ENCODE peak calls at places on chromosomes 4 and X, in seven cellular contexts. R is activated naive CD8-positive, alpha-beta T cell treated with anti-CD3 and anti-CD28 coated beads, Interleukin-2, amount 10 ng/mL, durations not matched to agents 7 days and 5 days; K is GM04504; F is Right ventricle myocardium superior; Q is left kidney; Y is KG1; H is stimulated activated CD4-positive, alpha-beta T cell treated with anti-CD3 and anti-CD28 coated beads, Interleukin-2, amount 100 ng/mL, for 24 hours. L is an unnamed sample.

GRCh38 chrX:123876177-123876576 is 16.3 kb downstream of the XIAP start:
- DNase-seq in R (no peak), F (no peak), H (no peak), Y (no peak), Q (no peak), K (no peak), L (no peak)

GRCh38 chr4:38982356-38983095 is 49.7 kb downstream of the TMEM156 start:
- DNase-seq in R (no peak), F (no peak), Q (no peak), H (no peak), Y (no peak), K (no peak), L (no peak)

GRCh38 chrX:119682019-119682989 is 10.7 kb downstream of the SEPTIN6 start:
- DNase-seq in Q (no peak), F (no peak), Y (no peak), K (no peak), R (no peak), H (no peak), L (no peak)

GRCh38 chr4:153523171-153523757 is 57.1 kb downstream of the TMEM131L start:
- DNase-seq in F (no peak), Y (no peak), K (no peak), Q (no peak), R (no peak), H (no peak), L (no peak)

GRCh38 chr4:122997463-122998101 is 75.2 kb upstream of the NUDT6 start:
- DNase-seq in R (no peak), Q (no peak), K (no peak), H (no peak), Y (no peak), F (no peak), L (no peak)

GRCh38 chr4:72971572-72971971 is 97.9 kb downstream of the COX18 start:
- DNase-seq in K (peak), F (no peak), Q (no peak), Y (no peak), H (no peak), R (no peak), L (no peak)

GRCh38 chr4:6469898-6470501 is 2.4 kb downstream of the PPP2R2C start:
- DNase-seq in Y (no peak), F (peak), Q (no peak), K (no peak), R (no peak), H (peak), L (no peak)

GRCh38 chr4:12729384-12729783 is 754.8 kb downstream of the RAB28 start:
- DNase-seq in Q (peak), K (peak), Y (no peak), F (no peak), H (no peak), R (no peak), L (peak)

GRCh38 chrX:9746148-9746880 is 19.3 kb downstream of the GPR143 start:
- DNase-seq in Q (peak), Y (peak), K (peak), F (no peak), H (no peak), R (no peak), L (no peak)

GRCh38 chr4:81227968-81228367 is 12.9 kb upstream of the PRKG2 start:
- DNase-seq in Q (no peak), Y (no peak), H (no peak), F (no peak), R (no peak), K (no peak), L (peak)

GRCh38 chr4:172515266-172515879 is 653.2 kb upstream of the GALNT7 start:
- DNase-seq in R (no peak), H (no peak), K (no peak), F (no peak), Y (no peak), Q (no peak), L (peak)

GRCh38 chrX:150879855-150880807 is 18.3 kb downstream of the CD99L2 start:
- DNase-seq in R (no peak), K (no peak), Q (no peak), F (no peak), H (no peak), Y (no peak), L (no peak)

GRCh38 chr4:164438321-164438720 is 315.6 kb upstream of the SMIM31 start:
- DNase-seq in R (no peak), Y (no peak), F (no peak), Q (no peak), K (no peak), H (no peak), L (no peak)

GRCh38 chr4:142312391-142312790 is 533.7 kb downstream of the INPP4B start:
- DNase-seq in R (no peak), F (no peak), H (no peak), K (no peak), Q (no peak), Y (no peak), L (peak)

GRCh38 chr4:86845593-86845992 is 3.6 kb downstream of the SLC10A6 start:
- DNase-seq in R (no peak), Q (no peak), Y (no peak), F (no peak), H (no peak), K (no peak), L (no peak)

GRCh38 chr4:99645638-99646037 is 12.0 kb downstream of the C4orf54 start:
- DNase-seq in K (no peak), Y (no peak), R (no peak), F (no peak), Q (no peak), H (no peak), L (no peak)

GRCh38 chr4:10623241-10623640 is 61.3 kb downstream of the CLNK start:
- DNase-seq in H (no peak), F (no peak), Y (no peak), K (no peak), R (no peak), Q (no peak), L (no peak)

GRCh38 chr4:41819621-41820020 is 71.1 kb upstream of the PHOX2B start:
- DNase-seq in R (no peak), Q (no peak), H (no peak), Y (no peak), K (no peak), F (no peak), L (no peak)

GRCh38 chr4:112648263-112649054 is 11.5 kb downstream of the LARP7 start:
- DNase-seq in R (no peak), H (no peak), K (no peak), F (no peak), Q (no peak), Y (no peak), L (no peak)

GRCh38 chr4:67885727-67886126 is 1.9 kb upstream of the TMPRSS11D start:
- DNase-seq in K (peak), Q (no peak), Y (no peak), R (no peak), H (no peak), F (no peak), L (peak)

GRCh38 chr4:99735822-99736221 is 78.2 kb upstream of the C4orf54 start:
- DNase-seq in R (no peak), Q (no peak), Y (no peak), F (no peak), H (no peak), K (no peak), L (no peak)

GRCh38 chrX:49202022-49202421 is 2.0 kb upstream of the SYP start:
- DNase-seq in Y (no peak), F (no peak), R (no peak), K (no peak), H (no peak), Q (no peak), L (peak)

GRCh38 chr4:77911091-77911490 is 48.5 kb downstream of the MRPL1 start:
- DNase-seq in Y (no peak), Q (no peak), H (no peak), F (no peak), R (no peak), K (no peak), L (no peak)

GRCh38 chrX:38817004-38817703 is 15.9 kb downstream of the MID1IP1 start:
- DNase-seq in Y (no peak), R (no peak), Q (peak), F (peak), K (no peak), H (no peak), L (peak)

GRCh38 chrX:124223524-124223923 is 108.9 kb upstream of the TEX13D start:
- DNase-seq in R (no peak), H (no peak), K (no peak), F (no peak), Y (no peak), Q (peak), L (no peak)

GRCh38 chrX:98029861-98030260 is 1146.2 kb downstream of the RPA4 start:
- DNase-seq in H (no peak), Y (no peak), R (no peak), Q (no peak), F (no peak), K (no peak), L (no peak)

GRCh38 chr4:173685761-173686260 is 155.8 kb upstream of the HAND2 start:
- DNase-seq in Y (no peak), F (no peak), H (no peak), K (no peak), Q (no peak), R (no peak), L (no peak)

GRCh38 chrX:154987940-154988339 is 34.6 kb downstream of the F8 start:
- DNase-seq in K (no peak), R (no peak), Y (no peak), F (no peak), H (no peak), Q (no peak), L (no peak)

GRCh38 chr4:158201310-158201709 is 9.0 kb upstream of the TMEM144 start:
- DNase-seq in Q (no peak), H (no peak), F (no peak), Y (no peak), R (no peak), K (no peak), L (no peak)

GRCh38 chr4:182230256-182230655 is 12.9 kb upstream of the TENM3 start:
- DNase-seq in Q (no peak), K (no peak), F (no peak), R (no peak), H (no peak), Y (no peak), L (no peak)

GRCh38 chr4:138161351-138161750 is 80.8 kb downstream of the SLC7A11 start:
- DNase-seq in R (no peak), K (no peak), H (no peak), Y (no peak), Q (no peak), F (no peak), L (peak)

GRCh38 chr4:181150173-181150572 is 1093.0 kb upstream of the TENM3 start:
- DNase-seq in H (no peak), K (no peak), R (no peak), Y (no peak), Q (peak), F (no peak), L (peak)

GRCh38 chr4:187171731-187172339 is 448.2 kb upstream of the FAT1 start:
- DNase-seq in F (no peak), R (no peak), Y (no peak), K (no peak), H (no peak), Q (no peak), L (no peak)

GRCh38 chr4:10034136-10034535 is 12.8 kb upstream of the SLC2A9 start:
- DNase-seq in H (no peak), R (no peak), Q (no peak), Y (no peak), K (no peak), F (no peak), L (no peak)

GRCh38 chr4:156528216-156528615 is 443.4 kb downstream of the PDGFC start:
- DNase-seq in Q (peak), F (no peak), Y (no peak), K (no peak), R (no peak), H (no peak), L (no peak)

GRCh38 chrX:10106801-10107200 is 50.0 kb upstream of the CLCN4 start:
- DNase-seq in H (peak), Q (peak), K (no peak), F (no peak), Y (no peak), R (peak), L (peak)